ENCODE peak calls at places on chromosomes 7 and 10, in five cellular contexts. L is mammary epithelial cell, D is cardiac fibroblast, T is GM12865, M is T-helper 17 cell. Y is an unnamed sample.
A peak's percentile ranks its signal among the peaks of the same experiment; 100 is the strongest.

GRCh38 chr7:8284606-8285005 is 22.6 kb upstream of the ICA1 start:
- DNase-seq in L (no peak), D (peak; percentile 5), T (no peak), M (no peak), Y (no peak)

GRCh38 chr10:133356953-133357292 is 896 bp downstream of the FUOM start:
- DNase-seq in L (no peak), D (no peak), T (no peak), M (no peak), Y (no peak)

GRCh38 chr10:22479419-22479818 is 134.1 kb downstream of the SPAG6 start:
- DNase-seq in L (no peak), D (no peak), T (peak; percentile 44), M (no peak), Y (no peak)

GRCh38 chr10:127563718-127564553 is 14.8 kb downstream of the NPS start:
- DNase-seq in L (peak; percentile 12), D (no peak), T (peak; percentile 8), M (no peak), Y (peak; percentile 28)

GRCh38 chr10:79019961-79020491 is 48.7 kb upstream of the ZMIZ1 start:
- DNase-seq in L (peak; percentile 81), D (peak; percentile 80), T (no peak), M (no peak), Y (no peak)

GRCh38 chr7:129008645-129009414 is 46.1 kb downstream of the TNPO3 start:
- DNase-seq in L (no peak), D (no peak), T (peak; percentile 48), M (no peak), Y (no peak)

GRCh38 chr10:14102056-14102455 is 228.7 kb downstream of the FRMD4A start:
- DNase-seq in L (peak; percentile 16), D (no peak), T (no peak), M (no peak), Y (no peak)

GRCh38 chr7:78254397-78255055 is 456.0 kb downstream of the PHTF2 start:
- DNase-seq in L (no peak), D (no peak), T (no peak), M (no peak), Y (no peak)

GRCh38 chr7:115229401-115230083 is 307.6 kb downstream of the MDFIC start:
- DNase-seq in L (no peak), D (peak; percentile 17), T (peak; percentile 56), M (peak; percentile 11), Y (no peak)

GRCh38 chr7:30465342-30466170 is 13.0 kb downstream of the NOD1 start:
- DNase-seq in L (no peak), D (peak; percentile 47), T (no peak), M (no peak), Y (no peak)

GRCh38 chr10:80461208-80462183 is 7.4 kb downstream of the TSPAN14 start:
- DNase-seq in L (no peak), D (peak; percentile 60), T (no peak), M (no peak), Y (no peak)

GRCh38 chr7:41520445-41520844 is 182.4 kb downstream of the INHBA start:
- DNase-seq in L (no peak), D (no peak), T (no peak), M (no peak), Y (no peak)

GRCh38 chr7:1513657-1514095 is 9.5 kb upstream of the INTS1 start:
- DNase-seq in L (no peak), D (no peak), T (no peak), M (no peak), Y (no peak)

GRCh38 chr10:103155485-103156085 is 37.5 kb downstream of the NT5C2 start:
- DNase-seq in L (no peak), D (no peak), T (no peak), M (no peak), Y (no peak)

GRCh38 chr10:59212399-59212798 is 36.0 kb downstream of the PHYHIPL start:
- DNase-seq in L (no peak), D (no peak), T (no peak), M (no peak), Y (no peak)

GRCh38 chr7:131537581-131537980 is 18.8 kb downstream of the PODXL start:
- DNase-seq in L (no peak), D (no peak), T (no peak), M (no peak), Y (no peak)

GRCh38 chr7:11130012-11130411 is 156.3 kb downstream of the PHF14 start:
- DNase-seq in L (no peak), D (peak; percentile 55), T (no peak), M (no peak), Y (no peak)